ENCODE peak calls at places on chromosome 5, in four cellular contexts. Q is thyroid gland, E is Caco-2, J is HL-60. P is an unnamed sample.

GRCh38 chr5:146818790-146819189 is 59.8 kb downstream of the PPP2R2B start:
- DNase-seq in J (no peak), E (no peak), Q (no peak), P (no peak)

GRCh38 chr5:1291611-1292080 is 3.2 kb downstream of the TERT start:
- DNase-seq in J (no peak), E (no peak), Q (no peak), P (no peak)

GRCh38 chr5:121681200-121681855 is 170.4 kb upstream of the FTMT start:
- DNase-seq in Q (no peak), E (peak; percentile 59), J (no peak), P (no peak)

GRCh38 chr5:171316258-171317121 is 7.4 kb downstream of the TLX3 start:
- DNase-seq in J (no peak), E (no peak), Q (no peak), P (no peak)

GRCh38 chr5:178902849-178903248 is 7.1 kb downstream of the ZFP2 start:
- DNase-seq in J (no peak), E (no peak), Q (no peak), P (no peak)

GRCh38 chr5:149760700-149761187 is 30.6 kb downstream of the PPARGC1B start:
- DNase-seq in E (no peak), J (no peak), Q (peak; percentile 27), P (no peak)

GRCh38 chr5:83711982-83712601 is 8.6 kb downstream of the HAPLN1 start:
- DNase-seq in Q (peak; percentile 38), J (no peak), E (no peak), P (peak; percentile 56)

GRCh38 chr5:141560725-141561483 is 57.9 kb downstream of the DIAPH1 start:
- DNase-seq in J (no peak), E (peak; percentile 74), Q (peak; percentile 84), P (peak; percentile 10)

GRCh38 chr5:101153526-101153925 is 250.4 kb upstream of the ST8SIA4 start:
- DNase-seq in E (no peak), J (no peak), Q (no peak), P (no peak)

GRCh38 chr5:5135957-5136676 is 4.0 kb upstream of the ADAMTS16 start:
- DNase-seq in Q (no peak), J (no peak), E (no peak), P (peak; percentile 81)

GRCh38 chr5:59124983-59125960 is 542.4 kb downstream of the RAB3C start:
- DNase-seq in E (no peak), Q (peak; percentile 15), J (no peak), P (no peak)

GRCh38 chr5:26482817-26483375 is 555.5 kb downstream of the CDH9 start:
- DNase-seq in E (peak; percentile 49), Q (no peak), J (peak; percentile 32), P (peak; percentile 30)

GRCh38 chr5:148005788-148006520 is 57.8 kb upstream of the SPINK5 start:
- DNase-seq in Q (no peak), E (no peak), J (no peak), P (peak; percentile 2)

GRCh38 chr5:174222891-174223290 is 177.4 kb downstream of the NSG2 start:
- DNase-seq in E (no peak), J (no peak), Q (no peak), P (no peak)

GRCh38 chr5:473344-474192 is 30.6 kb downstream of the EXOC3 start:
- DNase-seq in Q (peak; percentile 43), J (no peak), E (no peak), P (peak; percentile 27)

GRCh38 chr5:100464418-100464817 is 70.8 kb upstream of the FAM174A start:
- DNase-seq in E (no peak), Q (no peak), J (no peak), P (no peak)

GRCh38 chr5:132754947-132755346 is 7.7 kb downstream of the CCNI2 start:
- DNase-seq in Q (no peak), J (no peak), E (no peak), P (peak; percentile 49)

GRCh38 chr5:167167191-167167590 is 1124.3 kb upstream of the WWC1 start:
- DNase-seq in Q (no peak), E (no peak), J (no peak), P (no peak)

GRCh38 chr5:11797132-11797531 is 107.1 kb downstream of the CTNND2 start:
- DNase-seq in E (no peak), J (no peak), Q (peak; percentile 15), P (no peak)

GRCh38 chr5:114473541-114473940 is 111.7 kb downstream of the KCNN2 start:
- DNase-seq in J (no peak), Q (no peak), E (no peak), P (no peak)

GRCh38 chr5:82147860-82148573 is 130.1 kb downstream of the RPS23 start:
- DNase-seq in J (no peak), Q (no peak), E (no peak), P (no peak)

GRCh38 chr5:44845777-44846176 is 37.0 kb downstream of the MRPS30 start:
- DNase-seq in Q (no peak), E (no peak), J (no peak), P (no peak)

GRCh38 chr5:50593681-50594080 is 72.8 kb upstream of the PARP8 start:
- DNase-seq in Q (no peak), J (no peak), E (no peak), P (no peak)

GRCh38 chr5:79486116-79486515 is 27.8 kb downstream of the HOMER1 start:
- DNase-seq in Q (no peak), J (no peak), E (no peak), P (no peak)
- TF ChIP-seq CTCF in Q (no peak), J (no peak), E (no peak), P (no peak)

GRCh38 chr5:78127875-78128274 is 166.6 kb downstream of the AP3B1 start:
- DNase-seq in Q (no peak), E (no peak), J (no peak), P (no peak)
- TF ChIP-seq CTCF in Q (no peak), E (peak; percentile 37), J (no peak), P (no peak)

GRCh38 chr5:78361226-78361993 is 993 bp downstream of the SCAMP1 start:
- DNase-seq in E (peak; percentile 51), J (peak; percentile 70), Q (peak; percentile 56), P (peak; percentile 51)
- TF ChIP-seq CTCF in E (peak; percentile 10), J (no peak), Q (no peak), P (no peak)

GRCh38 chr5:24365406-24365805 is 279.4 kb downstream of the CDH10 start:
- DNase-seq in Q (no peak), J (no peak), E (no peak), P (no peak)

GRCh38 chr5:24364711-24365110 is 280.1 kb downstream of the CDH10 start:
- DNase-seq in Q (no peak), E (no peak), J (no peak), P (no peak)

GRCh38 chr5:24367211-24367610 is 277.6 kb downstream of the CDH10 start:
- DNase-seq in J (no peak), Q (no peak), E (no peak), P (no peak)

GRCh38 chr5:24363789-24364534 is 280.8 kb downstream of the CDH10 start:
- DNase-seq in J (no peak), Q (no peak), E (no peak), P (no peak)

DNA sequence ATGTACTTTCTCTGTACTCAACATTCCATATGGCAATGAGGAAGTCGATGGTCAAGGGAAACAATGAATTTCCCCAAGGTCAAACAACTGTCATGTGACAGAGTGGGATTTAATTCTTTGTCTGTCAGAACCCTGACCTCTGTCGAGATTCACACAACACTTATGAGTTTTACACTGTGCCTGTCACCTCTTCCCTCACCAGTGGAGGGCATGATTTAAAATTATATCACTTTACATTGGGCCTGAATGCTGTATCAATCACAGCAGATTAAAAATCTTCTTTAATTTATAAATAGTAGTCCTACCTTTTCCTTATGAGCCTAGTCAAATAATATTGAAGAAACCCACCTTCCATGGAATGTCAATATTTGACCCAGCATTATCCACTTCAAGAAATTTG is 276.7 kb downstream of the CDH10 start:
- DNase-seq in J (no peak), Q (no peak), E (no peak), P (no peak)
- TF ChIP-seq CTCF in J (no peak), Q (no peak), E (peak; percentile 36), P (no peak)

GRCh38 chr5:116557669-116558271 is 16.9 kb downstream of the SEMA6A start:
- DNase-seq in E (no peak), J (no peak), Q (no peak), P (peak; percentile 39)
- TF ChIP-seq CTCF in E (peak; percentile 55), J (no peak), Q (no peak), P (peak; percentile 67)

GRCh38 chr5:15946026-15946425 is 233.6 kb downstream of the MARCHF11 start:
- DNase-seq in E (no peak), J (no peak), Q (no peak), P (no peak)

GRCh38 chr5:15940905-15941304 is 238.7 kb downstream of the MARCHF11 start:
- DNase-seq in J (no peak), Q (no peak), E (no peak), P (no peak)

GRCh38 chr5:15948225-15948624 is 231.4 kb downstream of the MARCHF11 start:
- DNase-seq in J (no peak), E (no peak), Q (no peak), P (no peak)

GRCh38 chr5:15938961-15939360 is 240.6 kb downstream of the MARCHF11 start:
- DNase-seq in J (no peak), E (no peak), Q (no peak), P (no peak)

DNA sequence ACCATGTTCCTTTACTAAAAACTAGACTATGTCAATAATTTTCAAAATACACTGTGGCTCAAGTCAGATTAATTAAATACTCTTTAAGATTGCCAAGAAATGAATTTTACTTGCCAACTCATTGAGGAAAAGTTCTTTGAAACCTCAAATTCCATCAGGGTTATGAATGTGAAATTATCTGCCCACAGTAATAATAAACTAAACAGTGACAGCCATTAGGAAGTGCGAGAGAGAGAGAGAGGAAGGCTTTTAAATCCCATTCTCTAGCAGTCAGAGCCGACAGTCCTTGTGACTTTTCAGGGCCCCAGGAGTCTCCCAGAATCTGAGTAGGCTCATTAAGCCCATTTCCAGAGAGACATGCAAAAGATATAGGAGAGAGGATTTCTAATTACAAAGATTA is 236.1 kb downstream of the MARCHF11 start:
- DNase-seq in J (no peak), Q (no peak), E (no peak), P (no peak)
- TF ChIP-seq CTCF in J (no peak), Q (no peak), E (no peak), P (no peak)